ENCODE peak calls at places on chromosomes 4 and X, in nine cellular contexts. H, R, D, U, M, W, Q, P and I are unnamed samples.

GRCh38 chrX:69396916-69397315 is 107.2 kb upstream of the NALF2 start:
- DNase-seq in H (no peak), R (no peak), D (no peak), U (no peak), M (no peak), W (no peak), Q (no peak), P (no peak), I (no peak)

GRCh38 chr4:152037435-152037834 is 276.6 kb upstream of the GATB start:
- DNase-seq in H (no peak), R (no peak), D (no peak), U (no peak), M (no peak), W (no peak), Q (no peak), P (no peak), I (no peak)

GRCh38 chrX:67613366-67613765 is 69.5 kb downstream of the AR start:
- DNase-seq in H (no peak), R (peak), D (no peak), U (no peak), M (no peak), W (no peak), Q (no peak), P (no peak), I (no peak)

GRCh38 chr4:4477391-4477790 is 64.5 kb downstream of the STX18 start:
- DNase-seq in H (no peak), R (peak), D (no peak), U (no peak), M (peak), W (no peak), Q (no peak), P (no peak), I (no peak)

GRCh38 chrX:110002300-110003166 is at the start of gene TMEM164:
- DNase-seq in H (peak), R (peak), D (peak), U (peak), M (peak), W (peak), Q (peak), P (peak), I (peak)

GRCh38 chrX:39226307-39226706 is 425.0 kb downstream of the MID1IP1 start:
- DNase-seq in H (no peak), R (no peak), D (no peak), U (no peak), M (no peak), W (no peak), Q (no peak), P (no peak), I (no peak)

GRCh38 chr4:130563185-130563890 is 1467.4 kb downstream of the C4orf33 start:
- DNase-seq in H (peak), R (peak), D (peak), U (no peak), M (peak), W (no peak), Q (peak), P (peak), I (no peak)

GRCh38 chr4:116092961-116093360 is 979.5 kb upstream of the NDST4 start:
- DNase-seq in H (no peak), R (no peak), D (no peak), U (no peak), M (no peak), W (no peak), Q (no peak), P (no peak), I (no peak)

GRCh38 chrX:153689654-153690465 is 2.1 kb downstream of the SLC6A8 start:
- DNase-seq in H (no peak), R (peak), D (no peak), U (no peak), M (no peak), W (no peak), Q (no peak), P (no peak), I (no peak)

GRCh38 chrX:24202465-24203031 is 53.0 kb downstream of the ZFX start:
- DNase-seq in H (peak), R (no peak), D (no peak), U (no peak), M (no peak), W (no peak), Q (no peak), P (no peak), I (no peak)

GRCh38 chrX:12895856-12896255 is 10.6 kb upstream of the TLR8 start:
- DNase-seq in H (no peak), R (peak), D (no peak), U (no peak), M (peak), W (no peak), Q (no peak), P (no peak), I (no peak)

GRCh38 chr4:21011106-21011505 is 310.8 kb downstream of the PACRGL start:
- DNase-seq in H (no peak), R (peak), D (no peak), U (no peak), M (no peak), W (no peak), Q (no peak), P (no peak), I (no peak)

GRCh38 chr4:48645225-48645794 is 134.8 kb downstream of the FRYL start:
- DNase-seq in H (no peak), R (peak), D (no peak), U (no peak), M (peak), W (no peak), Q (no peak), P (no peak), I (no peak)